ENCODE peak calls at places on chromosomes 4 and X, in seven cellular contexts. M is HFF-Myc; R is H54; Q is neural crest cell; B is NCI-H1930; H is tibial nerve; W is stimulated activated CD4-positive, alpha-beta T cell treated with anti-CD3 and anti-CD28 coated beads, Interleukin-4, amount 100 ng/mL, for 4 hours. L is an unnamed sample.

GRCh38 chr4:42995343-42995944 is 102.9 kb downstream of the GRXCR1 start:
- DNase-seq in M (peak; percentile 1), R (no peak), Q (no peak), B (no peak), H (no peak), W (no peak), L (no peak)

GRCh38 chrX:41922694-41923171 is 621 bp downstream of the CASK start:
- DNase-seq in M (no peak), R (no peak), Q (peak; percentile 28), B (peak; percentile 2), H (no peak), W (peak; percentile 3), L (no peak)

GRCh38 chr4:107825072-107825789 is 499 bp downstream of the SGMS2 start:
- DNase-seq in M (no peak), R (no peak), Q (peak; percentile 30), B (no peak), H (peak; percentile 25), W (no peak), L (no peak)

GRCh38 chr4:128424524-128425195 is 137.0 kb upstream of the PGRMC2 start:
- DNase-seq in M (no peak), R (no peak), Q (no peak), B (no peak), H (peak; percentile 16), W (no peak), L (no peak)

GRCh38 chr4:83340692-83341343 is 6.2 kb upstream of the HPSE start:
- DNase-seq in M (no peak), R (no peak), Q (no peak), B (no peak), H (no peak), W (peak; percentile 8), L (no peak)

GRCh38 chr4:73257995-73258667 is 467 bp downstream of the ANKRD17 start:
- DNase-seq in M (no peak), R (no peak), Q (no peak), B (no peak), H (peak; percentile 6), W (peak; percentile 26), L (no peak)

GRCh38 chr4:182916483-182917181 is 554 bp downstream of the DCTD start:
- DNase-seq in M (peak; percentile 36), R (peak; percentile 50), Q (peak; percentile 40), B (no peak), H (peak; percentile 47), W (peak; percentile 30), L (no peak)

GRCh38 chr4:7431696-7432530 is 2.8 kb downstream of the PSAPL1 start:
- DNase-seq in M (no peak), R (no peak), Q (no peak), B (no peak), H (no peak), W (no peak), L (no peak)

GRCh38 chr4:125938541-125938940 is 623.8 kb downstream of the FAT4 start:
- DNase-seq in M (no peak), R (no peak), Q (no peak), B (no peak), H (no peak), W (no peak), L (no peak)

GRCh38 chr4:168124008-168124641 is 31.8 kb downstream of the ANXA10 start:
- DNase-seq in M (no peak), R (peak; percentile 1), Q (no peak), B (no peak), H (no peak), W (no peak), L (no peak)

GRCh38 chr4:53436251-53436650 is 58.8 kb downstream of the FIP1L1 start:
- DNase-seq in M (no peak), R (no peak), Q (no peak), B (no peak), H (no peak), W (no peak), L (no peak)

GRCh38 chrX:10051866-10052265 is 84.7 kb downstream of the CLDN34 start:
- DNase-seq in M (no peak), R (no peak), Q (no peak), B (no peak), H (no peak), W (no peak), L (no peak)

GRCh38 chr4:183588169-183588675 is 70.8 kb downstream of the RWDD4 start:
- DNase-seq in M (no peak), R (no peak), Q (no peak), B (peak; percentile 14), H (peak; percentile 51), W (no peak), L (no peak)

GRCh38 chr4:179196511-179196910 is 1754.3 kb upstream of the AGA start:
- DNase-seq in M (no peak), R (no peak), Q (no peak), B (no peak), H (no peak), W (no peak), L (no peak)

GRCh38 chr4:13476915-13477314 is 7.2 kb downstream of the RAB28 start:
- DNase-seq in M (no peak), R (no peak), Q (no peak), B (no peak), H (no peak), W (no peak), L (no peak)

GRCh38 chrX:48636776-48637175 is 39.5 kb downstream of the WDR13 start:
- DNase-seq in M (no peak), R (no peak), Q (no peak), B (no peak), H (no peak), W (no peak), L (no peak)

GRCh38 chr4:5110901-5111300 is 59.6 kb downstream of the STK32B start:
- DNase-seq in M (peak; percentile 12), R (no peak), Q (no peak), B (no peak), H (no peak), W (no peak), L (no peak)

GRCh38 chr4:140937866-140938265 is 181.7 kb upstream of the TBC1D9 start:
- DNase-seq in M (peak; percentile 77), R (peak; percentile 30), Q (no peak), B (no peak), H (no peak), W (no peak), L (no peak)

GRCh38 chr4:68070302-68070701 is 59.4 kb downstream of the TMPRSS11F start:
- DNase-seq in M (no peak), R (no peak), Q (no peak), B (no peak), H (no peak), W (no peak), L (no peak)

GRCh38 chr4:122739174-122739573 is 6.7 kb downstream of the BBS12 start:
- DNase-seq in M (no peak), R (no peak), Q (no peak), B (no peak), H (no peak), W (no peak), L (no peak)